ENCODE peak calls at places on chromosomes 13 and 19, in ten cellular contexts. V, N, Z, Y, M, J, T, A, H and W are unnamed samples.

GRCh38 chr13:42971670-42972355 is 20.2 kb downstream of the EPSTI1 start:
- DNase-seq in V (no peak), N (no peak), Z (no peak), Y (no peak), M (no peak), J (no peak), T (no peak), A (no peak), H (no peak), W (no peak)

GRCh38 chr19:44745386-44745831 is 3.1 kb upstream of the BCL3 start:
- DNase-seq in V (peak), N (peak), Z (peak), Y (peak), M (peak), J (peak), T (peak), A (peak), H (peak), W (no peak)

GRCh38 chr19:34041922-34042521 is 130.3 kb upstream of the LSM14A start:
- DNase-seq in V (peak), N (peak), Z (peak), Y (peak), M (peak), J (peak), T (peak), A (no peak), H (no peak), W (peak)

GRCh38 chr13:21639604-21640003 is 31.3 kb upstream of the FGF9 start:
- DNase-seq in V (no peak), N (no peak), Z (no peak), Y (no peak), M (no peak), J (no peak), T (no peak), A (no peak), H (no peak), W (no peak)

GRCh38 chr13:112443191-112444000 is 67.2 kb downstream of the SPACA7 start:
- DNase-seq in V (no peak), N (no peak), Z (no peak), Y (no peak), M (no peak), J (peak), T (peak), A (no peak), H (no peak), W (no peak)

GRCh38 chr19:31648347-31648746 is 299.1 kb upstream of the TSHZ3 start:
- DNase-seq in V (no peak), N (no peak), Z (no peak), Y (no peak), M (no peak), J (no peak), T (no peak), A (no peak), H (no peak), W (no peak)

GRCh38 chr13:22265563-22265962 is 594.7 kb downstream of the FGF9 start:
- DNase-seq in V (no peak), N (no peak), Z (no peak), Y (no peak), M (no peak), J (no peak), T (no peak), A (no peak), H (no peak), W (no peak)

GRCh38 chr13:25882732-25883357 is 169.0 kb downstream of the SHISA2 start:
- DNase-seq in V (no peak), N (no peak), Z (no peak), Y (no peak), M (no peak), J (no peak), T (no peak), A (no peak), H (no peak), W (no peak)

GRCh38 chr19:43476606-43477005 is 11.2 kb upstream of the LYPD3 start:
- DNase-seq in V (no peak), N (no peak), Z (no peak), Y (no peak), M (no peak), J (no peak), T (no peak), A (no peak), H (no peak), W (no peak)

GRCh38 chr13:65656740-65657329 is 1573.3 kb downstream of the PCDH9 start:
- DNase-seq in V (peak), N (no peak), Z (no peak), Y (no peak), M (no peak), J (no peak), T (no peak), A (no peak), H (no peak), W (no peak)

GRCh38 chr19:5225486-5226345 is 114.9 kb downstream of the PTPRS start:
- DNase-seq in V (no peak), N (no peak), Z (no peak), Y (no peak), M (no peak), J (no peak), T (no peak), A (no peak), H (no peak), W (no peak)

GRCh38 chr13:112688560-112689497 is 1.0 kb upstream of the ATP11A start:
- DNase-seq in V (no peak), N (no peak), Z (no peak), Y (peak), M (no peak), J (peak), T (no peak), A (no peak), H (no peak), W (peak)

GRCh38 chr13:54859827-54860226 is 1831.2 kb downstream of the OLFM4 start:
- DNase-seq in V (no peak), N (no peak), Z (no peak), Y (no peak), M (no peak), J (no peak), T (no peak), A (no peak), H (no peak), W (no peak)

GRCh38 chr13:41458939-41459753 is 1.8 kb downstream of the RGCC start:
- DNase-seq in V (peak), N (peak), Z (peak), Y (no peak), M (no peak), J (peak), T (no peak), A (peak), H (peak), W (peak)

GRCh38 chr19:48454150-48454730 is 1.1 kb upstream of the KCNJ14 start:
- DNase-seq in V (no peak), N (no peak), Z (no peak), Y (no peak), M (no peak), J (no peak), T (no peak), A (no peak), H (no peak), W (no peak)

GRCh38 chr19:2039082-2039958 is 11.7 kb downstream of the MKNK2 start:
- DNase-seq in V (no peak), N (no peak), Z (no peak), Y (peak), M (no peak), J (peak), T (peak), A (peak), H (no peak), W (peak)

GRCh38 chr13:108155185-108156106 is 59.9 kb downstream of the LIG4 start:
- DNase-seq in V (no peak), N (peak), Z (peak), Y (peak), M (peak), J (no peak), T (no peak), A (no peak), H (no peak), W (peak)

GRCh38 chr19:38055040-38055439 is 148.0 kb downstream of the SIPA1L3 start:
- DNase-seq in V (no peak), N (no peak), Z (no peak), Y (no peak), M (no peak), J (no peak), T (no peak), A (no peak), H (no peak), W (no peak)

GRCh38 chr19:43667524-43668405 is 2.2 kb downstream of the PLAUR start:
- DNase-seq in V (no peak), N (no peak), Z (peak), Y (peak), M (no peak), J (peak), T (no peak), A (no peak), H (no peak), W (no peak)

GRCh38 chr19:18340990-18341868 is 831 bp downstream of the PGPEP1 start:
- DNase-seq in V (no peak), N (no peak), Z (peak), Y (peak), M (peak), J (peak), T (no peak), A (peak), H (peak), W (peak)

GRCh38 chr19:13790354-13790753 is 4.9 kb upstream of the ZSWIM4 start:
- DNase-seq in V (no peak), N (no peak), Z (no peak), Y (no peak), M (no peak), J (peak), T (no peak), A (no peak), H (no peak), W (no peak)

GRCh38 chr19:1122972-1123363 is 19.2 kb downstream of the GPX4 start:
- DNase-seq in V (no peak), N (peak), Z (no peak), Y (peak), M (no peak), J (peak), T (no peak), A (peak), H (no peak), W (peak)

GRCh38 chr13:20127563-20128458 is 33.0 kb downstream of the GJA3 start:
- DNase-seq in V (peak), N (no peak), Z (peak), Y (peak), M (no peak), J (peak), T (peak), A (peak), H (peak), W (peak)

GRCh38 chr13:105327727-105328126 is 1207.7 kb downstream of the EFNB2 start:
- DNase-seq in V (no peak), N (no peak), Z (no peak), Y (no peak), M (no peak), J (no peak), T (no peak), A (no peak), H (no peak), W (no peak)

GRCh38 chr13:79404361-79404760 is 1.7 kb downstream of the RBM26 start:
- DNase-seq in V (no peak), N (no peak), Z (no peak), Y (no peak), M (no peak), J (no peak), T (no peak), A (no peak), H (no peak), W (no peak)
- H3K27ac ChIP-seq in V (peak), N (no peak), Z (no peak), Y (no peak), M (no peak), J (peak), T (no peak), A (no peak), H (peak), W (no peak)

DNA sequence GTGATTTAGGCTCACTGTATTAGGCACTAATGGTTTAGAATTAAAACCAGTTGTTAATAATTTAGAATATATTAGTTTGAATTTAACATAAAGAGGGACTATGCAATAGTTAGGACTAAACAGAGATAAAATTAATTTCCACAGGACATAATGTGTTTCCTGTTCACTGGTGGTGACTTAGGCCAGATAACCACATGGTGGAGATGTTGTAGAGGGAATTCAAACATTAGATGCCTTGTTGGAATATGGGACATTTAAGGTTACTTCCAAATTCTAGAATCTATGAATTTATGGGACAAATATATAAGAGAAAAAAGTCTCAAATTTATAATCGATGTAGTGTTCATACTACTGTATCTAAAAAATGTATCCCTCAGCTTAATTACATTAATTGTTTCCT is 615.5 kb upstream of the KLHL1 start:
- DNase-seq in V (no peak), N (no peak), Z (no peak), Y (no peak), M (no peak), J (no peak), T (no peak), A (no peak), H (no peak), W (no peak)
- TF ChIP-seq CTCF in V (no peak), N (no peak), Z (no peak), Y (no peak), M (no peak), J (no peak), T (no peak), A (no peak), H (no peak), W (no peak)

GRCh38 chr19:58400916-58401824 is 5.7 kb downstream of the RNF225 start:
- DNase-seq in V (peak), N (peak), Z (peak), Y (peak), M (peak), J (peak), T (peak), A (peak), H (peak), W (peak)
- TF ChIP-seq POLR2A in V (peak), N (peak), Z (peak), Y (peak), M (peak), J (no peak), T (peak), A (peak), H (no peak), W (peak)

GRCh38 chr13:95112883-95113282 is 188.4 kb downstream of the ABCC4 start:
- DNase-seq in V (no peak), N (no peak), Z (no peak), Y (no peak), M (no peak), J (no peak), T (no peak), A (no peak), H (no peak), W (no peak)
- H3K27ac ChIP-seq in V (no peak), N (no peak), Z (no peak), Y (no peak), M (no peak), J (no peak), T (no peak), A (no peak), H (no peak), W (no peak)